ENCODE peak calls at places on chromosomes 13 and 19, in nine cellular contexts. W is MM.1S, O is SJSA1, K is adrenal gland, Q is BE2C, X is tibial artery, P is heart left ventricle, C is uterus, N is lower leg skin. A is an unnamed sample.

GRCh38 chr13:111639196-111639705 is 318.8 kb downstream of the TEX29 start:
- DNase-seq in O (no peak), K (no peak), W (no peak), N (peak), Q (no peak), C (no peak), X (no peak), P (no peak), A (no peak)

GRCh38 chr13:112182831-112183543 is 116.0 kb downstream of the SOX1 start:
- DNase-seq in K (no peak), X (no peak), C (no peak), P (no peak), N (peak), W (no peak), O (no peak), Q (no peak), A (no peak)

GRCh38 chr13:112730157-112730671 is 40.4 kb downstream of the ATP11A start:
- DNase-seq in Q (no peak), X (no peak), N (no peak), K (no peak), P (no peak), W (no peak), C (no peak), O (no peak), A (no peak)

GRCh38 chr19:11995174-11995573 is 30.3 kb downstream of the ZNF763 start:
- DNase-seq in P (no peak), Q (peak), W (no peak), O (no peak), K (no peak), C (no peak), X (no peak), N (no peak), A (no peak)

GRCh38 chr19:33468361-33469170 is 53.0 kb downstream of the PEPD start:
- DNase-seq in N (peak), X (peak), Q (no peak), P (no peak), K (peak), W (no peak), C (no peak), O (no peak), A (no peak)

GRCh38 chr19:55146648-55147218 is 2.3 kb downstream of the TNNT1 start:
- DNase-seq in O (no peak), C (no peak), X (no peak), Q (no peak), N (no peak), W (no peak), P (peak), K (no peak), A (peak)

GRCh38 chr19:39802958-39803357 is 24.3 kb downstream of the LEUTX start:
- DNase-seq in W (no peak), X (no peak), C (no peak), Q (no peak), P (no peak), N (no peak), K (no peak), O (no peak), A (peak)

GRCh38 chr19:18651738-18652137 is 14.9 kb downstream of the KLHL26 start:
- DNase-seq in Q (no peak), N (no peak), W (no peak), C (no peak), P (no peak), O (no peak), X (peak), K (no peak), A (peak)

GRCh38 chr19:43777163-43777700 is 3.5 kb downstream of the KCNN4 start:
- DNase-seq in P (no peak), W (no peak), K (no peak), C (no peak), N (no peak), Q (no peak), X (no peak), O (no peak), A (no peak)

GRCh38 chr19:10899171-10899653 is 27.9 kb downstream of the CARM1 start:
- DNase-seq in N (no peak), Q (peak), C (no peak), X (no peak), O (no peak), P (no peak), K (peak), W (no peak), A (peak)

GRCh38 chr19:57436392-57436791 is 1.3 kb downstream of the ZNF749 start:
- DNase-seq in W (no peak), N (no peak), K (no peak), P (no peak), O (no peak), Q (no peak), C (no peak), X (no peak), A (no peak)

GRCh38 chr19:15631817-15632216 is 8.9 kb upstream of the CYP4F3 start:
- DNase-seq in C (no peak), X (no peak), N (no peak), K (no peak), Q (peak), O (no peak), W (peak), P (no peak), A (no peak)

GRCh38 chr13:30752201-30752797 is 17.0 kb downstream of the ALOX5AP start:
- DNase-seq in C (no peak), N (no peak), O (no peak), Q (no peak), P (peak), K (peak), W (no peak), X (peak), A (peak)

GRCh38 chr19:10961763-10962536 is 1.1 kb downstream of the SMARCA4 start:
- DNase-seq in O (no peak), C (no peak), N (no peak), W (no peak), K (no peak), Q (no peak), P (no peak), X (no peak), A (peak)

GRCh38 chr13:51995677-51996551 is 15.3 kb downstream of the ATP7B start:
- DNase-seq in P (no peak), N (no peak), K (no peak), O (no peak), X (no peak), W (no peak), C (no peak), Q (no peak), A (peak)

GRCh38 chr13:31674056-31674455 is 65.3 kb upstream of the RXFP2 start:
- DNase-seq in K (no peak), C (no peak), O (no peak), N (no peak), X (no peak), W (no peak), Q (no peak), P (no peak), A (no peak)

GRCh38 chr19:8393871-8394250 is 3.7 kb downstream of the RAB11B start:
- DNase-seq in K (no peak), P (no peak), C (no peak), Q (no peak), W (no peak), N (no peak), O (no peak), X (no peak), A (no peak)

GRCh38 chr13:97574926-97575325 is 141.0 kb downstream of the RAP2A start:
- DNase-seq in X (no peak), Q (peak), O (no peak), K (peak), C (no peak), W (peak), P (no peak), N (no peak), A (peak)

GRCh38 chr19:44447864-44448674 is at the start of gene ZNF229:
- DNase-seq in Q (peak), X (peak), W (peak), O (peak), N (peak), P (peak), C (peak), K (peak), A (peak)

GRCh38 chr19:4233282-4233853 is 4.0 kb downstream of the EBI3 start:
- DNase-seq in O (no peak), Q (peak), W (peak), C (no peak), N (no peak), P (peak), X (no peak), K (peak), A (peak)

GRCh38 chr19:35051796-35052195 is 10.3 kb downstream of the HPN start:
- DNase-seq in P (no peak), C (no peak), Q (no peak), K (no peak), W (no peak), O (no peak), N (no peak), X (no peak), A (no peak)

GRCh38 chr19:35052599-35053190 is 11.2 kb downstream of the HPN start:
- DNase-seq in P (no peak), Q (no peak), X (no peak), W (no peak), O (no peak), C (no peak), K (no peak), N (no peak), A (no peak)

GRCh38 chr19:35046461-35046860 is 4.9 kb downstream of the HPN start:
- DNase-seq in Q (no peak), K (no peak), O (no peak), W (no peak), P (peak), X (no peak), C (no peak), N (no peak), A (no peak)

GRCh38 chr19:35048911-35049411 is 7.4 kb downstream of the HPN start:
- DNase-seq in P (peak), N (no peak), Q (peak), K (peak), C (no peak), X (no peak), W (no peak), O (no peak), A (no peak)

GRCh38 chr19:35049456-35049855 is 7.9 kb downstream of the HPN start:
- DNase-seq in N (no peak), W (no peak), C (no peak), Q (no peak), O (no peak), P (no peak), K (no peak), X (no peak), A (no peak)
- H3K4me3 ChIP-seq in N (no peak), W (no peak), C (no peak), Q (no peak), O (no peak), P (no peak), K (no peak), X (no peak), A (no peak)

GRCh38 chr19:53882391-53883050 is 524 bp downstream of the PRKCG start:
- DNase-seq in N (no peak), W (no peak), Q (no peak), K (no peak), C (no peak), X (no peak), O (no peak), P (no peak), A (no peak)
- H3K4me3 ChIP-seq in N (no peak), W (no peak), Q (no peak), K (no peak), C (no peak), X (no peak), O (no peak), P (peak), A (no peak)

DNA sequence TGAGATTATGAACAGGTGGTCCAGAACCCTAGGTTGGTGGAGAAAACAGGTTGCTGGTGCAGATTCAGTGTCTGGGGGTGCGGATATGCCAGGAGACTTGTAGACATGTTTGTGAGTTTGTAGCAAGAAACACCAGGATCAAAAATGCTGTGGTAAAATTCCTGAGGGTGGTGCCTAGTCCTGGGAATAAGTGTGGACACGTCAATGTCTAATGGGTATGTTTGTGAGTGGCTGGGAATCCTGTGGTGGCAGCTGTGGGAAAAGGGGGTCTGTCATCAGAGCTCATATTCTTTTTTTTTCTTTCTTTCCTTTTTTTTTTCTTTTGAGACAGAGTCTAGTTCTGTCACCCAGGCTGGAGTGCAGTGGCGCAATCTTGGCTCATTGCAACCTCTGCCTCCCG is 7.2 kb downstream of the ZNF708 start:
- DNase-seq in K (no peak), O (no peak), W (no peak), N (no peak), C (no peak), P (no peak), Q (no peak), X (no peak), A (peak)
- H3K4me3 ChIP-seq in K (no peak), O (no peak), W (no peak), N (no peak), C (no peak), P (no peak), Q (no peak), X (no peak), A (no peak)

GRCh38 chr13:46389457-46389856 is 2.4 kb upstream of the RUBCNL start:
- DNase-seq in X (no peak), Q (no peak), W (no peak), N (no peak), O (no peak), C (no peak), P (no peak), K (no peak), A (no peak)
- H3K4me3 ChIP-seq in X (no peak), Q (no peak), W (no peak), N (no peak), O (no peak), C (no peak), P (no peak), K (no peak), A (no peak)

GRCh38 chr19:47374876-47375693 is 26.0 kb downstream of the DHX34 start:
- DNase-seq in N (no peak), O (no peak), K (no peak), Q (no peak), X (no peak), W (no peak), P (no peak), C (no peak), A (no peak)

GRCh38 chr19:47369923-47370625 is 21.0 kb downstream of the DHX34 start:
- DNase-seq in W (no peak), K (peak), X (no peak), O (peak), C (no peak), N (no peak), P (no peak), Q (no peak), A (peak)

GRCh38 chr19:47373246-47374240 is 24.4 kb downstream of the DHX34 start:
- DNase-seq in Q (no peak), W (no peak), P (no peak), X (no peak), O (no peak), C (no peak), K (no peak), N (no peak), A (no peak)

GRCh38 chr19:47371269-47371668 is 22.2 kb downstream of the DHX34 start:
- DNase-seq in P (no peak), N (no peak), Q (no peak), O (no peak), C (no peak), W (no peak), X (no peak), K (no peak), A (no peak)

DNA sequence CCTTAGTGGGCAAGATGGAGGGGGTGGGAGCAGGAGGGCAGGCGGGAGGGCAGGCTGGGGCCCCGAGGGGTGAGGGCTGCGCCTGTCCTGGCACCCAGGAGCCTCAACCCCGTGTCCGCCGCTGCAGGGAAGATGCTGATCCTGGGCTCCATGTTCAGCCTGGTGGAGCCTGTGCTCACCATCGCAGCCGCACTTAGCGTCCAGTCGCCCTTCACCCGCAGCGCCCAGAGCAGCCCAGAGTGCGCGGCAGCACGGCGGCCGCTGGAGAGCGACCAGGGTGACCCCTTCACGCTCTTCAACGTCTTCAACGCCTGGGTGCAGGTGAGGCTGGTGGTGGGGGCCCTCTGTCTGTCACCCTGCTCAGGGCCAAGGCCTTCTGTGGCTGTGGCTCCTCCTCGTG is 23.5 kb downstream of the DHX34 start:
- DNase-seq in P (no peak), N (no peak), C (no peak), X (no peak), K (no peak), Q (no peak), O (no peak), W (no peak), A (no peak)
- H3K4me3 ChIP-seq in P (no peak), N (no peak), C (no peak), X (no peak), K (no peak), Q (no peak), O (no peak), W (no peak), A (no peak)

GRCh38 chr13:99984463-99985242 is 3.1 kb downstream of the ZIC2 start:
- DNase-seq in C (no peak), N (no peak), W (no peak), P (no peak), X (no peak), Q (no peak), K (no peak), O (no peak), A (no peak)
- H3K4me3 ChIP-seq in C (no peak), N (no peak), W (no peak), P (no peak), X (no peak), Q (no peak), K (no peak), O (no peak), A (no peak)

GRCh38 chr13:96091932-96092253 is 2.0 kb downstream of the HS6ST3 start:
- DNase-seq in K (no peak), C (no peak), N (no peak), X (no peak), P (no peak), Q (no peak), O (no peak), W (no peak), A (no peak)

GRCh38 chr13:96089749-96090239 is at the start of gene HS6ST3:
- DNase-seq in Q (peak), W (peak), O (peak), K (peak), X (peak), C (peak), P (peak), N (peak), A (peak)

GRCh38 chr13:96090240-96091101 is 564 bp downstream of the HS6ST3 start:
- DNase-seq in N (peak), O (no peak), K (peak), W (peak), X (no peak), P (peak), Q (peak), C (peak), A (peak)

GRCh38 chr13:96093296-96094006 is 3.5 kb downstream of the HS6ST3 start:
- DNase-seq in N (no peak), K (no peak), P (no peak), O (no peak), Q (no peak), W (no peak), C (no peak), X (no peak), A (peak)

DNA sequence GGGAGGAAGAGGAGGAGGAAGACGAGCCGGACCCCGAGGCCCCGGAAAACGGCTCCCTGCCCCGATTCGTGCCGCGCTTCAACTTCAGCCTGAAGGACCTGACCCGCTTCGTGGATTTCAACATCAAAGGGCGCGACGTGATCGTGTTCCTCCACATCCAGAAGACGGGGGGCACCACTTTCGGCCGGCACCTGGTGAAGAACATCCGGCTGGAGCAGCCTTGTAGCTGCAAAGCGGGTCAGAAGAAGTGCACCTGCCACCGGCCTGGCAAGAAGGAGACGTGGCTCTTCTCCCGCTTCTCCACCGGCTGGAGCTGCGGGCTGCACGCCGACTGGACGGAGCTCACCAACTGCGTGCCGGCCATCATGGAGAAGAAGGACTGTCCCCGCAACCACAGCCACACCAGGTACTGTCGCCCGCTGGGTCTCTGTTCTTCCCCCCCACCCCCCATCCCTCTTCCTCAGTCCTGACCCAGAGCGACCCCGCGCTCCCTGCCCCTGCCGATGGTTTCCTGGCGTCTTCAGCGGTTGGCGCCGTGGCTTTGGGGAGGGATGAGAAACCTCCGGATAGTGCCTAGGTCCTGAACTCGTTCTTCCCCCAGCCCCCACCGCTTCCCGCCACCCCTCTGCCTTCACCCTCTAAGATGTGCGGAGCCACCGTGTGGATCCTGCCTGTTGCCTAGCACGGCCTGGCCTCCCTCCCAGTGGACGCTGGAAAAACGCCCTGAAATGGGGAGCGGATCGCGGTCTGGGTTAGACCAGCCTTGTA is 1.4 kb downstream of the HS6ST3 start:
- DNase-seq in O (no peak), N (peak), K (peak), X (peak), W (no peak), C (peak), P (peak), Q (peak), A (no peak)
- H3K4me3 ChIP-seq in O (no peak), N (peak), K (peak), X (peak), W (peak), C (peak), P (peak), Q (peak), A (no peak)

DNA sequence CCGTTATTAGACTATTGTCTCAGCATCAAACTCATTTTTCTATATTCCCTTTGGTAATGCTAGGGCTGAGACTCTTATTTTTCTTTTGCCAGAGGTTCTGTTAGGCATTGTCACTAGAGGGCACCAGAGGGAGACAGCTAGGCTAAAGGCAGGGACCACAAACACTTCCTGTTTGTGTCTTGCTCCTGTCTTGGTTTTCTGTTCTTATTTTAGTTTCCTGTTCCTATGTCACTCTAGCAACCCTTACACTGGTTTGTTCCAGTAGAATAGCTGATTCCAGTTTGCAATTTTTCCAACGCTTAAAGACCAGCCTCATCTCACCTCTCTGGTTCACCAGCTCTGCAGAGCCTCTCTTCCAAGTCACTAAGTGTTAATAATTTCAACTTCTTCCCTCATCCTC is 772.0 kb downstream of the DIAPH3 start:
- DNase-seq in X (no peak), K (peak), W (peak), P (no peak), Q (peak), N (no peak), C (peak), O (peak), A (peak)
- H3K4me3 ChIP-seq in X (no peak), K (no peak), W (no peak), P (no peak), Q (no peak), N (no peak), C (no peak), O (no peak), A (no peak)